ENCODE peak calls at places on chromosomes 4 and X, in nine cellular contexts. A is stromal cell of bone marrow; D is skeletal muscle cell; P is neural progenitor cell; Y is EL; V is amniotic stem cell; L is stimulated activated naive CD4-positive, alpha-beta T cell treated with Interleukin-2 at 50 U/mL for 16 hours; Z is HEK293T; K is T-helper 2 cell. H is an unnamed sample.
A peak's percentile ranks its signal among the peaks of the same experiment; 100 is the strongest.

GRCh38 chr4:123767801-123768200 is 371.2 kb downstream of the SPRY1 start:
- DNase-seq in P (no peak), D (no peak), Y (no peak), A (no peak), Z (no peak), V (no peak), L (no peak), K (no peak), H (no peak)

GRCh38 chrX:2351321-2351720 is 149.5 kb downstream of the DHRSX start:
- DNase-seq in D (no peak), Y (peak; percentile 76), V (no peak), K (no peak), L (no peak), A (peak; percentile 69), Z (no peak), P (no peak), H (no peak)

GRCh38 chr4:103067841-103068547 is 8.6 kb downstream of the SLC9B2 start:
- DNase-seq in K (no peak), A (no peak), Z (no peak), Y (no peak), L (no peak), V (no peak), D (no peak), P (no peak), H (no peak)

GRCh38 chrX:39577976-39578962 is 519.5 kb downstream of the BCOR start:
- DNase-seq in P (no peak), L (peak; percentile 47), D (peak; percentile 9), Z (no peak), V (no peak), Y (no peak), A (no peak), K (no peak), H (peak; percentile 64)

GRCh38 chr4:149951501-149951900 is 126.7 kb upstream of the DCLK2 start:
- DNase-seq in P (no peak), L (no peak), Y (no peak), K (no peak), Z (no peak), D (no peak), V (no peak), A (no peak), H (no peak)

GRCh38 chrX:2325076-2325784 is 175.5 kb downstream of the DHRSX start:
- DNase-seq in A (peak; percentile 65), D (peak; percentile 42), P (no peak), K (peak; percentile 45), Y (no peak), V (no peak), L (no peak), Z (peak; percentile 24), H (peak; percentile 17)

GRCh38 chr4:75514949-75515612 is 808 bp downstream of the THAP6 start:
- DNase-seq in V (no peak), P (peak; percentile 4), Y (no peak), Z (no peak), L (peak; percentile 10), K (peak; percentile 21), D (no peak), A (no peak), H (peak; percentile 8)

GRCh38 chr4:6362896-6363295 is 93.2 kb downstream of the WFS1 start:
- DNase-seq in P (peak; percentile 85), Z (peak; percentile 51), K (no peak), D (no peak), Y (peak; percentile 27), A (no peak), L (no peak), V (no peak), H (peak; percentile 34)

GRCh38 chr4:127622923-127623754 is 9.6 kb upstream of the INTU start:
- DNase-seq in A (peak; percentile 14), L (no peak), V (no peak), Z (peak; percentile 56), Y (peak; percentile 59), P (peak; percentile 87), D (no peak), K (no peak), H (peak; percentile 7)

GRCh38 chr4:32199639-32200038 is 1479.5 kb downstream of the PCDH7 start:
- DNase-seq in V (no peak), Z (no peak), Y (no peak), K (no peak), A (no peak), D (no peak), L (no peak), P (no peak), H (no peak)

GRCh38 chrX:1581132-1581531 is 10.3 kb upstream of the AKAP17A start:
- DNase-seq in A (no peak), Z (peak; percentile 75), L (peak; percentile 58), V (no peak), Y (peak; percentile 55), D (no peak), K (peak; percentile 61), P (no peak), H (peak; percentile 87)

H was measured in stimulated activated naive CD8-positive, alpha-beta T cell treated with anti-CD3 and anti-CD28 coated beads, Interleukin-15, Interleukin-2, amounts not matched to agents 100 U/mL and 50 U/mL, for 24 hours.